ENCODE peak calls at places on chromosomes 7 and 10, in four cellular contexts. E, V, T and Z are unnamed samples.

GRCh38 chr10:131822013-131822693 is 78.7 kb upstream of the PPP2R2D start:
- DNase-seq in E (peak; percentile 12), V (no peak), T (no peak), Z (no peak)

GRCh38 chr7:137731436-137731835 is 115.3 kb downstream of the DGKI start:
- DNase-seq in E (no peak), V (no peak), T (no peak), Z (no peak)

GRCh38 chr7:75937958-75938786 is 23.2 kb downstream of the POR start:
- DNase-seq in E (peak; percentile 85), V (peak; percentile 17), T (peak; percentile 45), Z (peak; percentile 85)

GRCh38 chr10:132708936-132709335 is 77.0 kb downstream of the NKX6-2 start:
- DNase-seq in E (no peak), V (no peak), T (no peak), Z (peak; percentile 37)

GRCh38 chr10:35640474-35640873 is 1.6 kb downstream of the FZD8 start:
- DNase-seq in E (peak; percentile 64), V (peak; percentile 76), T (peak; percentile 65), Z (peak; percentile 74)

GRCh38 chr7:46033592-46033991 is 112.5 kb upstream of the IGFBP3 start:
- DNase-seq in E (no peak), V (no peak), T (no peak), Z (no peak)

GRCh38 chr7:40701836-40702551 is 567.2 kb downstream of the SUGCT start:
- DNase-seq in E (no peak), V (no peak), T (no peak), Z (no peak)

GRCh38 chr7:97461596-97461995 is 270.3 kb upstream of the TAC1 start:
- DNase-seq in E (no peak), V (no peak), T (no peak), Z (no peak)

GRCh38 chr10:5070648-5071410 is 23.4 kb upstream of the AKR1C3 start:
- DNase-seq in E (no peak), V (no peak), T (no peak), Z (no peak)

GRCh38 chr7:12269100-12269895 is 58.2 kb downstream of the TMEM106B start:
- DNase-seq in E (no peak), V (no peak), T (no peak), Z (no peak)

GRCh38 chr10:92291921-92292860 is 1.2 kb downstream of the MARCHF5 start:
- DNase-seq in E (peak; percentile 48), V (peak; percentile 72), T (peak; percentile 61), Z (peak; percentile 66)

GRCh38 chr7:48285365-48285764 is 114.1 kb downstream of the ABCA13 start:
- DNase-seq in E (no peak), V (no peak), T (no peak), Z (no peak)

GRCh38 chr7:41809487-41810257 is 106.8 kb upstream of the INHBA start:
- DNase-seq in E (peak; percentile 41), V (no peak), T (no peak), Z (no peak)

DNA sequence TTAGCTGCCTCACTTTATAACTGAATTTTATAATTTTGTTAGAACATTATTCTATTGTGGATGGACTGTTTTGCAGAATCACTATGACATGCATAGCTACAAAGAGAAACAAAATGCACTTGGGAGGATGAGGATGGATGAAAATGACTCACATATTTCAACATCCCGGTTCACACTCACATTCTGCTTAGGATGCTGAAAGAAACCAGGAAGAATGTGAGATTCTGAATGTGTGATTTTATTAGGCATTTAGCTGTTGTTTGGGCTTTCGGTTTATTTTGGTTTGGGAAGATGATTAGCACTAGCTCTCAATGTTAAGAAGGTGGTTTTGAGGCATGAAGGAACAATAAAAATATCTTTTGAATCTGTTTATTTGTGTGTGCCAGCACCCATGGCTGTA is 235.5 kb downstream of the SEMA3E start:
- DNase-seq in E (no peak), V (no peak), T (no peak), Z (no peak)
- H3K4me1 ChIP-seq in E (no peaks in the 10 kb centered on the region), V (no peaks in the 10 kb centered on the region), T (no peaks in the 10 kb centered on the region), Z (no peaks in the 10 kb centered on the region)

GRCh38 chr10:32329061-32329460 is 17.9 kb downstream of the EPC1 start:
- DNase-seq in E (no peak), V (no peak), T (no peak), Z (no peak)

GRCh38 chr10:32326680-32327363 is 20.1 kb downstream of the EPC1 start:
- DNase-seq in E (no peak), V (no peak), T (no peak), Z (no peak)

GRCh38 chr10:32327364-32327691 is 19.6 kb downstream of the EPC1 start:
- DNase-seq in E (no peak), V (no peak), T (no peak), Z (no peak)

GRCh38 chr10:32328499-32328898 is 18.5 kb downstream of the EPC1 start:
- DNase-seq in E (no peak), V (no peak), T (no peak), Z (no peak)

GRCh38 chr10:32326119-32326518 is 20.8 kb downstream of the EPC1 start:
- DNase-seq in E (no peak), V (no peak), T (no peak), Z (no peak)
- H3K4me1 ChIP-seq in E (peaks cover 87% of the 10 kb centered on the region), V (peaks cover 26% of the 10 kb centered on the region), T (peaks cover 18% of the 10 kb centered on the region), Z (peaks cover 17% of the 10 kb centered on the region)

GRCh38 chr7:86012955-86013354 is 630.8 kb upstream of the GRM3 start:
- DNase-seq in E (no peak), V (no peak), T (no peak), Z (no peak)
- H3K4me1 ChIP-seq in E (no peaks in the 10 kb centered on the region), V (no peaks in the 10 kb centered on the region), T (no peaks in the 10 kb centered on the region), Z (no peaks in the 10 kb centered on the region)

GRCh38 chr7:44284216-44284615 is 41.2 kb downstream of the CAMK2B start:
- DNase-seq in E (peak; percentile 22), V (no peak), T (peak; percentile 16), Z (peak; percentile 63)
- H3K4me1 ChIP-seq in E (no peaks in the 10 kb centered on the region), V (no peaks in the 10 kb centered on the region), T (no peaks in the 10 kb centered on the region), Z (no peaks in the 10 kb centered on the region)

DNA sequence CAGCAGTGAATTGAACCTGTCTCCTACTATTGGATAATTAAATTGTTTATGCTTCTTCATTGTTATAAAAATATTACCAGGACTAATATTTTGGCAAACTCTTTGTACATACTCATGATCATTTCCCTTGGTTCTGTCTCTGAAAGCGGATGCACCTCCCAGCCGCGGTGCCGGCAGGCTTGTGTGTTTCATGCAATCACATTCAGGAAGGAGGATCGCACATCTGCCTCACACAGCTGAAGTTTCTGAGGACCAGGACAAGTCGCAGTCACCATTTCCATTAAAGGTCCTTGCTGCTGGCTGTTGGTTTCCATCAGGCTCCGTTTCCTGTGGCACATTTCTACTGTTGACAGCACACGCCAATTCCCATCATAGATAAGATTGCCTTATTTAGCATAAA is 117.8 kb upstream of the SHH start:
- DNase-seq in E (no peak), V (no peak), T (no peak), Z (no peak)
- H3K4me1 ChIP-seq in E (no peaks in the 10 kb centered on the region), V (no peaks in the 10 kb centered on the region), T (no peaks in the 10 kb centered on the region), Z (no peaks in the 10 kb centered on the region)

GRCh38 chr7:151243411-151244155 is 4.9 kb downstream of the SMARCD3 start:
- DNase-seq in E (no peak), V (no peak), T (peak; percentile 47), Z (no peak)

GRCh38 chr7:151244156-151244870 is 4.2 kb downstream of the SMARCD3 start:
- DNase-seq in E (no peak), V (peak; percentile 72), T (peak; percentile 60), Z (peak; percentile 51)

GRCh38 chr7:151241755-151242096 is 6.8 kb downstream of the SMARCD3 start:
- DNase-seq in E (no peak), V (no peak), T (peak; percentile 37), Z (no peak)

GRCh38 chr7:151242181-151243044 is 6.1 kb downstream of the SMARCD3 start:
- DNase-seq in E (no peak), V (no peak), T (peak; percentile 33), Z (peak; percentile 44)

GRCh38 chr7:151243045-151243349 is 5.5 kb downstream of the SMARCD3 start:
- DNase-seq in E (no peak), V (no peak), T (no peak), Z (peak; percentile 41)
- H3K4me1 ChIP-seq in E (peaks cover 55% of the 10 kb centered on the region), V (peaks cover 19% of the 10 kb centered on the region), T (peaks cover 13% of the 10 kb centered on the region), Z (no peaks in the 10 kb centered on the region)